ENCODE peak calls at places on chromosomes 2 and 18, in eight cellular contexts. V is activated CD4-positive, alpha-beta T cell treated with anti-CD3 and anti-CD28 coated beads, Interleukin-2, amount 50 U/mL, for 4 hours; I is GM10248; T is NCI-H1694; W is PC-3; N is SHP77; O is GM03348; P is posterior cingulate gyrus. Z is an unnamed sample.

GRCh38 chr2:118059919-118060478 is 28.3 kb upstream of the INSIG2 start:
- DNase-seq in V (no peak), I (no peak), T (no peak), W (peak), N (no peak), O (peak), P (no peak), Z (no peak)

GRCh38 chr2:222468338-222468737 is 44.0 kb downstream of the SGPP2 start:
- DNase-seq in V (no peak), I (no peak), T (no peak), W (no peak), N (peak), O (no peak), P (no peak), Z (no peak)

GRCh38 chr2:36805635-36806224 is 109.2 kb downstream of the VIT start:
- DNase-seq in V (no peak), I (peak), T (no peak), W (no peak), N (no peak), O (no peak), P (no peak), Z (no peak)

GRCh38 chr2:204022550-204022949 is 86.0 kb downstream of the ICOS start:
- DNase-seq in V (no peak), I (no peak), T (no peak), W (no peak), N (no peak), O (no peak), P (no peak), Z (no peak)

GRCh38 chr18:3761266-3761665 is 311.3 kb downstream of the TGIF1 start:
- DNase-seq in V (no peak), I (no peak), T (no peak), W (no peak), N (no peak), O (no peak), P (no peak), Z (no peak)

GRCh38 chr2:8152392-8153257 is 529.2 kb upstream of the ID2 start:
- DNase-seq in V (no peak), I (peak), T (no peak), W (no peak), N (no peak), O (no peak), P (no peak), Z (no peak)

GRCh38 chr2:205077159-205077558 is 531.9 kb downstream of the PARD3B start:
- DNase-seq in V (no peak), I (no peak), T (no peak), W (no peak), N (no peak), O (no peak), P (no peak), Z (no peak)

GRCh38 chr2:225379861-225380260 is 19.6 kb upstream of the NYAP2 start:
- DNase-seq in V (no peak), I (no peak), T (no peak), W (peak), N (no peak), O (no peak), P (no peak), Z (no peak)

GRCh38 chr2:141911485-141912066 is 219.2 kb downstream of the LRP1B start:
- DNase-seq in V (no peak), I (peak), T (no peak), W (peak), N (no peak), O (no peak), P (no peak), Z (peak)

GRCh38 chr2:146323564-146323963 is 1521.3 kb upstream of the ACVR2A start:
- DNase-seq in V (no peak), I (no peak), T (no peak), W (no peak), N (no peak), O (no peak), P (no peak), Z (no peak)

GRCh38 chr2:30237346-30238142 is 6.2 kb downstream of the LBH start:
- DNase-seq in V (peak), I (no peak), T (no peak), W (no peak), N (no peak), O (no peak), P (no peak), Z (no peak)

GRCh38 chr2:26847663-26848335 is at the start of gene DPYSL5:
- DNase-seq in V (no peak), I (peak), T (peak), W (no peak), N (peak), O (no peak), P (peak), Z (peak)

GRCh38 chr2:71934595-71935263 is 212.9 kb downstream of the CYP26B1 start:
- DNase-seq in V (no peak), I (peak), T (no peak), W (no peak), N (no peak), O (peak), P (no peak), Z (no peak)

GRCh38 chr2:230650585-230651137 is 62.0 kb upstream of the CAB39 start:
- DNase-seq in V (no peak), I (no peak), T (no peak), W (no peak), N (no peak), O (no peak), P (no peak), Z (peak)

GRCh38 chr2:181066333-181066732 is 85.9 kb downstream of the UBE2E3 start:
- DNase-seq in V (no peak), I (no peak), T (no peak), W (no peak), N (no peak), O (no peak), P (no peak), Z (no peak)

GRCh38 chr2:237411683-237412349 is 2.1 kb downstream of the COL6A3 start:
- DNase-seq in V (no peak), I (no peak), T (no peak), W (no peak), N (no peak), O (peak), P (no peak), Z (no peak)

GRCh38 chr2:28445448-28446258 is 50.2 kb upstream of the PLB1 start:
- DNase-seq in V (peak), I (no peak), T (no peak), W (peak), N (no peak), O (peak), P (no peak), Z (peak)

Z was measured in DMS53.